ENCODE peak calls at places on chromosomes 1 and 21, in four cellular contexts. Q is progenitor cell of endocrine pancreas, N is NB4, Z is astrocyte of the spinal cord. W is an unnamed sample.

GRCh38 chr1:98045211-98046030 is 124.6 kb upstream of the DPYD start:
- DNase-seq in Q (no peak), N (no peak), Z (peak; percentile 66), W (no peak)

GRCh38 chr1:233883671-233884070 is 20.8 kb upstream of the SLC35F3 start:
- DNase-seq in Q (no peak), N (no peak), Z (no peak), W (no peak)

GRCh38 chr1:91806146-91806545 is 79.8 kb downstream of the TGFBR3 start:
- DNase-seq in Q (no peak), N (no peak), Z (no peak), W (peak; percentile 75)

GRCh38 chr21:33067457-33067856 is 2.5 kb upstream of the OLIG1 start:
- DNase-seq in Q (no peak), N (peak; percentile 96), Z (no peak), W (no peak)

GRCh38 chr21:33362044-33362555 is 37.3 kb downstream of the IFNAR1 start:
- DNase-seq in Q (no peak), N (peak; percentile 64), Z (no peak), W (no peak)

GRCh38 chr21:16534408-16535099 is 804.8 kb downstream of the USP25 start:
- DNase-seq in Q (no peak), N (no peak), Z (peak; percentile 76), W (no peak)

GRCh38 chr1:46401964-46402626 is 8.0 kb downstream of the FAAH start:
- DNase-seq in Q (peak; percentile 30), N (peak; percentile 12), Z (peak; percentile 83), W (no peak)

GRCh38 chr1:182930985-182931384 is 22.0 kb downstream of the SHCBP1L start:
- DNase-seq in Q (no peak), N (no peak), Z (no peak), W (no peak)

GRCh38 chr1:157948547-157949152 is 44.8 kb upstream of the KIRREL1 start:
- DNase-seq in Q (peak; percentile 17), N (peak; percentile 55), Z (peak; percentile 33), W (no peak)
- TF ChIP-seq CTCF in Q (peak; percentile 69), N (peak; percentile 36), Z (peak; percentile 63), W (no peak)

GRCh38 chr1:2197732-2198165 is 3.2 kb upstream of the FAAP20 start:
- DNase-seq in Q (no peak), N (no peak), Z (no peak), W (no peak)

GRCh38 chr1:2201062-2201461 is 6.5 kb upstream of the FAAP20 start:
- DNase-seq in Q (no peak), N (no peak), Z (no peak), W (no peak)

GRCh38 chr1:2198571-2198970 is 4.0 kb upstream of the FAAP20 start:
- DNase-seq in Q (no peak), N (no peak), Z (no peak), W (no peak)

GRCh38 chr1:2200308-2200943 is 5.9 kb upstream of the FAAP20 start:
- DNase-seq in Q (no peak), N (no peak), Z (no peak), W (no peak)

DNA sequence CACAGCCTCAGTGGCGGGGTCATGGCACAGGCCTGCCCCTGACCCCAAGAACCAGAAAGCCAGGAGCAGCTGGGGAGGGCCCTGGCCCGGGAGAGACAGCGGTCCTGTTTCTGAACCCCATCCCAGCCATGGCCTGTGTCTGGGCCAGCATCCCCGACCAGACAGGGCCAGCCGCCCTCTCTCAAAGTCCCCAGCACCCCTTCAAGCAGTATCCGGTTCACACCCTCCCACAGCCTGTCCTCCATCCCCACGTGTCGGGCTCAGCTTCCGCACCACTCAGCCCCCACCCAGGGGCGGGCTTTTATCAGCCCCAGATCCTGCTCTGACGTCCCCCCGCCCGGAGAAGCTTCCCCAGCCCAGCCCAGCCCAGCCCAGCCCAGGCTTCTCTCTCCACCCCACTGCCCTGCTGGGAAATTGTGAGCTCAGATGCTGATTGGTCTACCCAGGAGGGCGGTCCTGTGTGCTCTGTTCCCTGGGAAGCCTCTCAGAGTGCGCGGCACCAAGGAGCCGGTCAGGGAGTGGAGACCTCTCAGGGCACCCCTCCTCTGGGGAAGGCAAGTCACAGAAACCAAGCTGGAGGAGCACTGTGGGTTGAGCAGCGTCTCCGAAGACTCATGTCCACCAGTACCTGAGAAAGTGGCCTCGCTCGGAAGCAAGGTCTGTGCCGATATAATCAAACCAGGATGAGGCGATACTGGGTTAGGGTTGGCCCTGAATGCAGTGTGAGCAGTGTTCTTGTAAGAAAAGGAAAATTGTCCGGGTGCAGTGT is 4.7 kb upstream of the FAAP20 start:
- DNase-seq in Q (no peak), N (no peak), Z (peak; percentile 89), W (no peak)
- TF ChIP-seq CTCF in Q (no peak), N (no peak), Z (peak; percentile 10), W (no peak)

DNA sequence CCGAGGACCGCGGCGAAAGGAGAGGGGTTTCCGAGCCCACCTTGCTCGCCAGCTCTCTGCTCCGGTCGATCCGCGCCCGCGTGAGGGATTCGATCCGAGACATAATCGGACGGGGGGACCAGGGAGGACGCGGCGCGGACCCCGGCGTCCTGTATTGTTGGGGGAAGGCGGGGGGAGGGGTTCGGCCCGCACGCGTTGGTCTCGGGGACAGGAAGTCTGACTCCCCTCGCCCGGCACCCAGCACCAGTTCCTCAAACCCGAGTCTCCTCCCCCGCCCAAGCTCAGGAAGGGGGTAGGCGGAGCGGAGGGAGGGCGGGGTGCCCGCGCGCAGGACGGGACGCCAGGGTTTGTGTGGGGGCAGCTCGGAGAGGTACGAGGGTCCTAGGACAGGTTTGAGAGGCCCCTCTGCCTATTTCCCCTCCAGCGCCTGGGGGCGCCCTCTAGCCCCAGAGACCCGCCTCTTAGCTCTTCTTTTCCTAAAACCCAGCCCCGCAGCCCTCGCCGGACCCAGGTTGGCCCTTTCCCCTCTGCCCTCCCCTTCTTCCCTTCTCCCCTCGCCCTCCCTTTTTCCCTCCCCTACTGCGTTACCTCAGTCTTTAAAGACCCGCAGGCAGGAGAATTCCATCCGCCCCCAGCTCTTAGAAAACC is at the start of gene ARHGEF2:
- DNase-seq in Q (peak; percentile 46), N (peak; percentile 98), Z (peak; percentile 65), W (peak; percentile 59)
- TF ChIP-seq CTCF in Q (peak; percentile 58), N (peak; percentile 58), Z (peak; percentile 52), W (no peak)

GRCh38 chr1:242703467-242703866 is 179.0 kb upstream of the PLD5 start:
- DNase-seq in Q (no peak), N (no peak), Z (no peak), W (no peak)
- TF ChIP-seq CTCF in Q (no peak), N (no peak), Z (no peak), W (no peak)